ENCODE peak calls at places on chromosomes 4 and X, in five cellular contexts. One of them, this sample, is unnamed.

GRCh38 chr4:147085796-147086195 is 140.1 kb upstream of the TTC29 start:
- DNase-seq in EH: no peak
- DNase-seq in stimulated activated naive CD8-positive, alpha-beta T cell treated with anti-CD3 and anti-CD28 coated beads, Interleukin-15, amount 100 ng/mL, for 72 hours: no peak
- DNase-seq in non-pigmented ciliary epithelial cell: no peak
- DNase-seq in stimulated activated CD4-positive, alpha-beta T cell treated with anti-CD3 and anti-CD28 coated beads, Interleukin-2, amount 100 ng/mL, for 24 hours: no peak
- DNase-seq in this sample: no peak

GRCh38 chr4:101989551-101989950 is 199.0 kb downstream of the BANK1 start:
- DNase-seq in EH: no peak
- DNase-seq in stimulated activated naive CD8-positive, alpha-beta T cell treated with anti-CD3 and anti-CD28 coated beads, Interleukin-15, amount 100 ng/mL, for 72 hours: no peak
- DNase-seq in non-pigmented ciliary epithelial cell: no peak
- DNase-seq in stimulated activated CD4-positive, alpha-beta T cell treated with anti-CD3 and anti-CD28 coated beads, Interleukin-2, amount 100 ng/mL, for 24 hours: no peak
- DNase-seq in this sample: no peak

GRCh38 chr4:125387770-125388169 is 73.0 kb downstream of the FAT4 start:
- DNase-seq in EH: peak
- DNase-seq in stimulated activated naive CD8-positive, alpha-beta T cell treated with anti-CD3 and anti-CD28 coated beads, Interleukin-15, amount 100 ng/mL, for 72 hours: no peak
- DNase-seq in non-pigmented ciliary epithelial cell: no peak
- DNase-seq in stimulated activated CD4-positive, alpha-beta T cell treated with anti-CD3 and anti-CD28 coated beads, Interleukin-2, amount 100 ng/mL, for 24 hours: no peak
- DNase-seq in this sample: no peak

GRCh38 chrX:146602246-146602645 is 207.3 kb upstream of the CXorf51B start:
- DNase-seq in EH: no peak
- DNase-seq in stimulated activated naive CD8-positive, alpha-beta T cell treated with anti-CD3 and anti-CD28 coated beads, Interleukin-15, amount 100 ng/mL, for 72 hours: no peak
- DNase-seq in non-pigmented ciliary epithelial cell: no peak
- DNase-seq in stimulated activated CD4-positive, alpha-beta T cell treated with anti-CD3 and anti-CD28 coated beads, Interleukin-2, amount 100 ng/mL, for 24 hours: no peak
- DNase-seq in this sample: no peak

GRCh38 chr4:24856586-24856985 is 56.3 kb downstream of the CCDC149 start:
- DNase-seq in EH: peak
- DNase-seq in stimulated activated naive CD8-positive, alpha-beta T cell treated with anti-CD3 and anti-CD28 coated beads, Interleukin-15, amount 100 ng/mL, for 72 hours: no peak
- DNase-seq in non-pigmented ciliary epithelial cell: peak
- DNase-seq in stimulated activated CD4-positive, alpha-beta T cell treated with anti-CD3 and anti-CD28 coated beads, Interleukin-2, amount 100 ng/mL, for 24 hours: no peak
- DNase-seq in this sample: no peak

GRCh38 chr4:27398911-27399310 is 538.3 kb downstream of the STIM2 start:
- DNase-seq in EH: peak
- DNase-seq in stimulated activated naive CD8-positive, alpha-beta T cell treated with anti-CD3 and anti-CD28 coated beads, Interleukin-15, amount 100 ng/mL, for 72 hours: no peak
- DNase-seq in non-pigmented ciliary epithelial cell: peak
- DNase-seq in stimulated activated CD4-positive, alpha-beta T cell treated with anti-CD3 and anti-CD28 coated beads, Interleukin-2, amount 100 ng/mL, for 24 hours: no peak
- DNase-seq in this sample: no peak

GRCh38 chrX:20547649-20548051 is 280.9 kb upstream of the RPS6KA3 start:
- DNase-seq in EH: peak
- DNase-seq in stimulated activated naive CD8-positive, alpha-beta T cell treated with anti-CD3 and anti-CD28 coated beads, Interleukin-15, amount 100 ng/mL, for 72 hours: no peak
- DNase-seq in non-pigmented ciliary epithelial cell: peak
- DNase-seq in stimulated activated CD4-positive, alpha-beta T cell treated with anti-CD3 and anti-CD28 coated beads, Interleukin-2, amount 100 ng/mL, for 24 hours: no peak
- DNase-seq in this sample: no peak

GRCh38 chrX:45142185-45142584 is 58.5 kb downstream of the DIPK2B start:
- DNase-seq in EH: peak
- DNase-seq in stimulated activated naive CD8-positive, alpha-beta T cell treated with anti-CD3 and anti-CD28 coated beads, Interleukin-15, amount 100 ng/mL, for 72 hours: no peak
- DNase-seq in non-pigmented ciliary epithelial cell: no peak
- DNase-seq in stimulated activated CD4-positive, alpha-beta T cell treated with anti-CD3 and anti-CD28 coated beads, Interleukin-2, amount 100 ng/mL, for 24 hours: no peak
- DNase-seq in this sample: no peak

GRCh38 chrX:79413009-79413408 is 45.9 kb upstream of the ITM2A start:
- DNase-seq in EH: no peak
- DNase-seq in stimulated activated naive CD8-positive, alpha-beta T cell treated with anti-CD3 and anti-CD28 coated beads, Interleukin-15, amount 100 ng/mL, for 72 hours: no peak
- DNase-seq in non-pigmented ciliary epithelial cell: no peak
- DNase-seq in stimulated activated CD4-positive, alpha-beta T cell treated with anti-CD3 and anti-CD28 coated beads, Interleukin-2, amount 100 ng/mL, for 24 hours: no peak
- DNase-seq in this sample: no peak

GRCh38 chr4:100898844-100899243 is 381.0 kb upstream of the EMCN start:
- DNase-seq in EH: no peak
- DNase-seq in stimulated activated naive CD8-positive, alpha-beta T cell treated with anti-CD3 and anti-CD28 coated beads, Interleukin-15, amount 100 ng/mL, for 72 hours: no peak
- DNase-seq in non-pigmented ciliary epithelial cell: no peak
- DNase-seq in stimulated activated CD4-positive, alpha-beta T cell treated with anti-CD3 and anti-CD28 coated beads, Interleukin-2, amount 100 ng/mL, for 24 hours: no peak
- DNase-seq in this sample: no peak

GRCh38 chr4:118816538-118817177 is 19.3 kb downstream of the SEC24D start:
- DNase-seq in EH: peak
- DNase-seq in stimulated activated naive CD8-positive, alpha-beta T cell treated with anti-CD3 and anti-CD28 coated beads, Interleukin-15, amount 100 ng/mL, for 72 hours: no peak
- DNase-seq in non-pigmented ciliary epithelial cell: no peak
- DNase-seq in stimulated activated CD4-positive, alpha-beta T cell treated with anti-CD3 and anti-CD28 coated beads, Interleukin-2, amount 100 ng/mL, for 24 hours: no peak
- DNase-seq in this sample: no peak

GRCh38 chr4:89509708-89510269 is 202.2 kb upstream of the GPRIN3 start:
- DNase-seq in EH: peak
- DNase-seq in stimulated activated naive CD8-positive, alpha-beta T cell treated with anti-CD3 and anti-CD28 coated beads, Interleukin-15, amount 100 ng/mL, for 72 hours: peak
- DNase-seq in non-pigmented ciliary epithelial cell: no peak
- DNase-seq in stimulated activated CD4-positive, alpha-beta T cell treated with anti-CD3 and anti-CD28 coated beads, Interleukin-2, amount 100 ng/mL, for 24 hours: peak
- DNase-seq in this sample: no peak